ENCODE peak calls at places on chromosomes 16 and 17, in eight cellular contexts. P is AG09309; M is B cell; U is smooth muscle cell of the brain vasculature; F is stimulated activated CD8-positive, alpha-beta memory T cell treated with anti-CD3 and anti-CD28 coated beads, Interleukin-2, amount 100 ng/mL, for 48 hours; V is PC-3; C is activated CD4-positive, alpha-beta T cell treated with anti-CD3 and anti-CD28 coated beads for 1 hour; S is heart left ventricle. B is an unnamed sample.

GRCh38 chr16:81432899-81433560 is 11.6 kb upstream of the CMIP start:
- DNase-seq in C (no peak), S (no peak), V (no peak), P (no peak), F (no peak), M (peak), U (no peak), B (no peak)

GRCh38 chr17:82228278-82228841 is 482 bp upstream of the SLC16A3 start:
- DNase-seq in F (no peak), U (no peak), S (peak), V (no peak), P (no peak), C (no peak), M (peak), B (no peak)

GRCh38 chr16:19644877-19645276 is 73.2 kb downstream of the KNOP1 start:
- DNase-seq in F (no peak), S (peak), V (no peak), P (no peak), M (no peak), U (peak), C (no peak), B (no peak)

GRCh38 chr17:10177131-10177920 is 21.1 kb downstream of the GAS7 start:
- DNase-seq in S (no peak), C (no peak), M (no peak), U (no peak), P (no peak), V (no peak), F (no peak), B (no peak)

GRCh38 chr16:52657924-52658323 is 111.0 kb upstream of the TOX3 start:
- DNase-seq in V (no peak), M (no peak), U (no peak), C (no peak), S (no peak), F (no peak), P (no peak), B (no peak)

GRCh38 chr16:78684040-78684611 is 584.7 kb downstream of the WWOX start:
- DNase-seq in M (no peak), C (no peak), U (no peak), S (peak), V (peak), P (no peak), F (no peak), B (no peak)

GRCh38 chr17:38507921-38508569 is 79.8 kb downstream of the ARHGAP23 start:
- DNase-seq in V (no peak), S (no peak), U (no peak), P (no peak), M (no peak), C (no peak), F (no peak), B (no peak)

GRCh38 chr16:14427371-14427948 is 202.6 kb downstream of the PARN start:
- DNase-seq in C (no peak), M (no peak), P (peak), S (no peak), U (no peak), F (no peak), V (peak), B (no peak)

GRCh38 chr16:53964145-53964544 is 260.2 kb downstream of the FTO start:
- DNase-seq in P (no peak), F (no peak), S (no peak), C (no peak), V (no peak), M (no peak), U (no peak), B (no peak)

GRCh38 chr17:73703216-73703615 is 59.0 kb upstream of the SDK2 start:
- DNase-seq in P (no peak), M (no peak), C (no peak), V (no peak), U (no peak), S (peak), F (no peak), B (no peak)

GRCh38 chr17:51703364-51704341 is 443.3 kb downstream of the UTP18 start:
- DNase-seq in M (no peak), C (no peak), P (no peak), U (no peak), F (no peak), V (peak), S (peak), B (no peak)

GRCh38 chr16:30521873-30522641 is 4.3 kb downstream of the ZNF768 start:
- DNase-seq in V (no peak), S (no peak), P (no peak), F (no peak), M (no peak), C (no peak), U (no peak), B (no peak)

GRCh38 chr16:77043076-77043475 is 147.9 kb upstream of the MON1B start:
- DNase-seq in S (no peak), P (no peak), F (no peak), C (no peak), U (no peak), V (peak), M (peak), B (peak)

GRCh38 chr16:50248845-50249244 is 17.5 kb upstream of the ADCY7 start:
- DNase-seq in P (no peak), V (no peak), C (no peak), S (no peak), F (no peak), U (no peak), M (no peak), B (no peak)

GRCh38 chr17:74875970-74876593 is 3.3 kb upstream of the FDXR start:
- DNase-seq in S (no peak), C (no peak), M (no peak), F (no peak), U (no peak), V (no peak), P (no peak), B (no peak)

GRCh38 chr17:35433075-35433894 is 985 bp upstream of the SLFN12 start:
- DNase-seq in M (peak), V (peak), S (peak), P (peak), C (peak), U (peak), F (peak), B (peak)

GRCh38 chr17:76388966-76389888 is 4.8 kb downstream of the SPHK1 start:
- DNase-seq in S (no peak), P (no peak), V (no peak), U (no peak), F (no peak), M (no peak), C (no peak), B (no peak)

GRCh38 chr16:59552164-59552563 is 818.0 kb upstream of the GOT2 start:
- DNase-seq in M (no peak), C (no peak), S (no peak), F (no peak), V (no peak), U (no peak), P (no peak), B (no peak)

GRCh38 chr17:58335061-58335731 is 6.6 kb upstream of the TSPOAP1 start:
- DNase-seq in C (no peak), U (no peak), S (no peak), F (peak), M (no peak), P (no peak), V (no peak), B (no peak)

GRCh38 chr16:988465-989353 is 7.1 kb downstream of the SOX8 start:
- DNase-seq in C (no peak), M (no peak), V (no peak), F (no peak), S (no peak), P (no peak), U (no peak), B (no peak)

GRCh38 chr16:78705694-78706093 is 606.2 kb downstream of the WWOX start:
- DNase-seq in P (no peak), U (no peak), M (peak), S (no peak), F (no peak), V (peak), C (no peak), B (no peak)

GRCh38 chr17:62666061-62666800 is 38.8 kb downstream of the MRC2 start:
- DNase-seq in S (no peak), U (no peak), M (no peak), V (no peak), P (no peak), F (no peak), C (no peak), B (no peak)

GRCh38 chr17:6456914-6457687 is 12.8 kb downstream of the PIMREG start:
- DNase-seq in P (no peak), F (no peak), U (no peak), M (no peak), S (peak), V (peak), C (no peak), B (no peak)

GRCh38 chr17:5031365-5032082 is 3.7 kb downstream of the SLC52A1 start:
- DNase-seq in U (peak), C (peak), S (peak), V (peak), M (peak), F (peak), P (peak), B (peak)

GRCh38 chr16:81121474-81121990 is 25.3 kb upstream of the GCSH start:
- DNase-seq in F (no peak), U (no peak), C (no peak), P (no peak), S (no peak), V (no peak), M (no peak), B (no peak)

B was measured in cerebellar cortex.